ENCODE peak calls at places on chromosomes 13 and 19, in six cellular contexts. One of them, this sample, is unnamed.

GRCh38 chr19:2507109-2507508 is 31.2 kb downstream of the GADD45B start:
- DNase-seq in AG09309: no peak
- DNase-seq in renal cortical epithelial cell: peak
- DNase-seq in D341Med: no peak
- DNase-seq in A172: no peak
- DNase-seq in T-helper 9 cell: no peak
- DNase-seq in this sample: no peak

GRCh38 chr19:5013761-5014160 is 44.8 kb downstream of the KDM4B start:
- DNase-seq in AG09309: no peak
- DNase-seq in renal cortical epithelial cell: no peak
- DNase-seq in D341Med: no peak
- DNase-seq in A172: no peak
- DNase-seq in T-helper 9 cell: no peak
- DNase-seq in this sample: no peak

GRCh38 chr19:33377586-33378475 is 4.3 kb downstream of the CEBPG start:
- DNase-seq in AG09309: no peak
- DNase-seq in renal cortical epithelial cell: no peak
- DNase-seq in D341Med: no peak
- DNase-seq in A172: no peak
- DNase-seq in T-helper 9 cell: no peak
- DNase-seq in this sample: no peak

GRCh38 chr13:26476111-26476743 is 81.3 kb upstream of the WASF3 start:
- DNase-seq in AG09309: no peak
- DNase-seq in renal cortical epithelial cell: no peak
- DNase-seq in D341Med: no peak
- DNase-seq in A172: no peak
- DNase-seq in T-helper 9 cell: no peak
- DNase-seq in this sample: no peak

GRCh38 chr19:10478476-10478875 is 24.7 kb downstream of the KEAP1 start:
- DNase-seq in AG09309: no peak
- DNase-seq in renal cortical epithelial cell: no peak
- DNase-seq in D341Med: no peak
- DNase-seq in A172: no peak
- DNase-seq in T-helper 9 cell: no peak
- DNase-seq in this sample: no peak

GRCh38 chr19:2191456-2191931 is 27.8 kb downstream of the DOT1L start:
- DNase-seq in AG09309: no peak
- DNase-seq in renal cortical epithelial cell: no peak
- DNase-seq in D341Med: no peak
- DNase-seq in A172: no peak
- DNase-seq in T-helper 9 cell: no peak
- DNase-seq in this sample: no peak

GRCh38 chr19:36081385-36081784 is 26.7 kb downstream of the WDR62 start:
- DNase-seq in AG09309: no peak
- DNase-seq in renal cortical epithelial cell: no peak
- DNase-seq in D341Med: no peak
- DNase-seq in A172: no peak
- DNase-seq in T-helper 9 cell: no peak
- DNase-seq in this sample: no peak

GRCh38 chr19:5628919-5629481 is 6.1 kb downstream of the SAFB start:
- DNase-seq in AG09309: no peak
- DNase-seq in renal cortical epithelial cell: no peak
- DNase-seq in D341Med: no peak
- DNase-seq in A172: no peak
- DNase-seq in T-helper 9 cell: no peak
- DNase-seq in this sample: no peak

GRCh38 chr19:12564016-12564664 is 12.9 kb upstream of the ZNF564 start:
- DNase-seq in AG09309: peak
- DNase-seq in renal cortical epithelial cell: peak
- DNase-seq in D341Med: peak
- DNase-seq in A172: peak
- DNase-seq in T-helper 9 cell: peak
- DNase-seq in this sample: peak

GRCh38 chr19:42477117-42477516 is 34.4 kb upstream of the CXCL17 start:
- DNase-seq in AG09309: no peak
- DNase-seq in renal cortical epithelial cell: no peak
- DNase-seq in D341Med: no peak
- DNase-seq in A172: no peak
- DNase-seq in T-helper 9 cell: no peak
- DNase-seq in this sample: no peak

GRCh38 chr19:55366790-55367189 is 3.5 kb downstream of the IL11 start:
- DNase-seq in AG09309: no peak
- DNase-seq in renal cortical epithelial cell: no peak
- DNase-seq in D341Med: no peak
- DNase-seq in A172: no peak
- DNase-seq in T-helper 9 cell: no peak
- DNase-seq in this sample: no peak

GRCh38 chr13:54511356-54511755 is 1482.7 kb downstream of the OLFM4 start:
- DNase-seq in AG09309: no peak
- DNase-seq in renal cortical epithelial cell: no peak
- DNase-seq in D341Med: no peak
- DNase-seq in A172: no peak
- DNase-seq in T-helper 9 cell: no peak
- DNase-seq in this sample: no peak

GRCh38 chr13:47594833-47595232 is 406.2 kb downstream of the SUCLA2 start:
- DNase-seq in AG09309: no peak
- DNase-seq in renal cortical epithelial cell: no peak
- DNase-seq in D341Med: peak
- DNase-seq in A172: no peak
- DNase-seq in T-helper 9 cell: no peak
- DNase-seq in this sample: no peak

GRCh38 chr13:72864142-72865035 is 82.5 kb downstream of the PIBF1 start:
- DNase-seq in AG09309: peak
- DNase-seq in renal cortical epithelial cell: peak
- DNase-seq in D341Med: no peak
- DNase-seq in A172: no peak
- DNase-seq in T-helper 9 cell: no peak
- DNase-seq in this sample: peak

GRCh38 chr19:35621708-35622107 is 7.1 kb upstream of the RBM42 start:
- DNase-seq in AG09309: no peak
- DNase-seq in renal cortical epithelial cell: no peak
- DNase-seq in D341Med: no peak
- DNase-seq in A172: no peak
- DNase-seq in T-helper 9 cell: no peak
- DNase-seq in this sample: no peak

GRCh38 chr13:45333973-45334922 is 6.7 kb downstream of the TPT1 start:
- DNase-seq in AG09309: no peak
- DNase-seq in renal cortical epithelial cell: no peak
- DNase-seq in D341Med: no peak
- DNase-seq in A172: no peak
- DNase-seq in T-helper 9 cell: peak
- DNase-seq in this sample: no peak

GRCh38 chr13:95256086-95256485 is 45.2 kb downstream of the ABCC4 start:
- DNase-seq in AG09309: peak
- DNase-seq in renal cortical epithelial cell: peak
- DNase-seq in D341Med: no peak
- DNase-seq in A172: peak
- DNase-seq in T-helper 9 cell: no peak
- DNase-seq in this sample: peak

GRCh38 chr13:77176350-77176749 is 149.4 kb upstream of the FBXL3 start:
- DNase-seq in AG09309: no peak
- DNase-seq in renal cortical epithelial cell: no peak
- DNase-seq in D341Med: no peak
- DNase-seq in A172: peak
- DNase-seq in T-helper 9 cell: no peak
- DNase-seq in this sample: peak

GRCh38 chr19:55447421-55448174 is 4.5 kb upstream of the SHISA7 start:
- DNase-seq in AG09309: no peak
- DNase-seq in renal cortical epithelial cell: no peak
- DNase-seq in D341Med: peak
- DNase-seq in A172: peak
- DNase-seq in T-helper 9 cell: no peak
- DNase-seq in this sample: no peak

GRCh38 chr19:4638330-4638729 is 986 bp upstream of the TNFAIP8L1 start:
- DNase-seq in AG09309: no peak
- DNase-seq in renal cortical epithelial cell: no peak
- DNase-seq in D341Med: peak
- DNase-seq in A172: no peak
- DNase-seq in T-helper 9 cell: no peak
- DNase-seq in this sample: no peak

GRCh38 chr13:113060557-113061270 is 44.9 kb upstream of the F7 start:
- DNase-seq in AG09309: no peak
- DNase-seq in renal cortical epithelial cell: no peak
- DNase-seq in D341Med: no peak
- DNase-seq in A172: no peak
- DNase-seq in T-helper 9 cell: no peak
- DNase-seq in this sample: no peak

GRCh38 chr13:44368062-44368591 is 5.5 kb upstream of the SERP2 start:
- DNase-seq in AG09309: peak
- DNase-seq in renal cortical epithelial cell: no peak
- DNase-seq in D341Med: peak
- DNase-seq in A172: peak
- DNase-seq in T-helper 9 cell: no peak
- DNase-seq in this sample: no peak

GRCh38 chr19:1943661-1944087 is 2.7 kb downstream of the CSNK1G2 start:
- DNase-seq in AG09309: no peak
- DNase-seq in renal cortical epithelial cell: no peak
- DNase-seq in D341Med: no peak
- DNase-seq in A172: no peak
- DNase-seq in T-helper 9 cell: no peak
- DNase-seq in this sample: no peak